ENCODE peak calls at places on chromosomes 11 and 22, in four cellular contexts. O, Y, N and S are unnamed samples.

GRCh38 chr11:73178092-73178539 is 36.0 kb upstream of the FCHSD2 start:
- DNase-seq in O (no peak), N (peak; percentile 93), Y (peak; percentile 81), S (peak; percentile 86)

GRCh38 chr11:27087425-27087824 is 46.8 kb downstream of the BBOX1 start:
- DNase-seq in N (no peak), O (no peak), Y (no peak), S (no peak)

GRCh38 chr11:72789493-72790131 is 4.2 kb downstream of the STARD10 start:
- DNase-seq in N (no peak), O (no peak), Y (peak; percentile 82), S (peak; percentile 71)

GRCh38 chr22:46588279-46589140 is 31.7 kb upstream of the GRAMD4 start:
- DNase-seq in N (peak; percentile 69), Y (no peak), O (no peak), S (peak; percentile 78)

GRCh38 chr11:76047231-76047630 is 159.1 kb downstream of the WNT11 start:
- DNase-seq in Y (no peak), N (no peak), O (no peak), S (no peak)

GRCh38 chr11:108985611-108986279 is 320.9 kb downstream of the DDX10 start:
- DNase-seq in N (no peak), Y (no peak), O (no peak), S (no peak)

GRCh38 chr11:63915961-63916836 is 765 bp downstream of the RCOR2 start:
- DNase-seq in Y (no peak), N (peak; percentile 30), O (no peak), S (no peak)

GRCh38 chr11:74971424-74971823 is 17.3 kb upstream of the NEU3 start:
- DNase-seq in Y (no peak), N (no peak), O (no peak), S (no peak)

GRCh38 chr11:62360685-62361084 is 23.4 kb downstream of the ASRGL1 start:
- DNase-seq in Y (no peak), N (no peak), O (no peak), S (no peak)

GRCh38 chr11:36155770-36156485 is 133.3 kb downstream of the COMMD9 start:
- DNase-seq in O (no peak), Y (peak; percentile 33), N (no peak), S (no peak)

GRCh38 chr22:31945478-31945815 is 1.1 kb downstream of the YWHAH start:
- DNase-seq in N (no peak), Y (no peak), O (no peak), S (no peak)

GRCh38 chr11:102111787-102112653 is 1.8 kb downstream of the YAP1 start:
- DNase-seq in Y (no peak), O (no peak), N (peak; percentile 67), S (peak; percentile 26)

GRCh38 chr11:93652161-93652597 is 9.3 kb upstream of the CEP295 start:
- DNase-seq in Y (no peak), O (no peak), N (peak; percentile 45), S (no peak)

GRCh38 chr11:134365011-134365925 is 33.5 kb downstream of the GLB1L2 start:
- DNase-seq in N (no peak), Y (peak; percentile 80), O (no peak), S (peak; percentile 11)

GRCh38 chr11:94649254-94649653 is 82.1 kb downstream of the PIWIL4 start:
- DNase-seq in O (no peak), N (no peak), Y (no peak), S (no peak)

GRCh38 chr22:24681236-24681635 is 78.2 kb downstream of the GGT1 start:
- DNase-seq in O (no peak), Y (no peak), N (no peak), S (no peak)

GRCh38 chr22:49928185-49928495 is 9.7 kb downstream of the CRELD2 start:
- DNase-seq in O (no peak), N (no peak), Y (no peak), S (no peak)

GRCh38 chr11:45248501-45249011 is 37.6 kb downstream of the SYT13 start:
- DNase-seq in O (no peak), Y (no peak), N (no peak), S (no peak)

GRCh38 chr11:6194065-6194581 is 4.9 kb upstream of the OR52W1 start:
- DNase-seq in N (no peak), O (no peak), Y (no peak), S (no peak)

GRCh38 chr11:60085909-60086308 is 2.6 kb upstream of the MS4A2 start:
- DNase-seq in N (no peak), O (no peak), Y (no peak), S (no peak)

GRCh38 chr11:60657880-60658279 is 41.5 kb upstream of the MS4A8 start:
- DNase-seq in N (no peak), Y (no peak), O (peak; percentile 62), S (no peak)

GRCh38 chr22:37604875-37605274 is 3.8 kb upstream of the GGA1 start:
- DNase-seq in N (no peak), Y (no peak), O (no peak), S (no peak)

GRCh38 chr22:38638216-38638615 is 18.0 kb downstream of the FAM227A start:
- DNase-seq in Y (no peak), O (no peak), N (no peak), S (no peak)

GRCh38 chr11:96045622-96046456 is 121.9 kb upstream of the MTMR2 start:
- DNase-seq in N (peak; percentile 25), O (no peak), Y (peak; percentile 47), S (no peak)

GRCh38 chr22:47773635-47774034 is 1011.2 kb downstream of the TBC1D22A start:
- DNase-seq in O (no peak), N (no peak), Y (no peak), S (no peak)

GRCh38 chr11:13269775-13270174 is 7.8 kb upstream of the BMAL1 start:
- DNase-seq in N (no peak), Y (no peak), O (no peak), S (no peak)